ENCODE peak calls at places on chromosome 13, in five cellular contexts. One of them, this sample, is unnamed.

GRCh38 chr13:41492432-41493267 is 35.3 kb downstream of the RGCC start:
- DNase-seq in OCI-LY7: peak; percentile 78
- DNase-seq in GM23248: no peak
- DNase-seq in neural progenitor cell: no peak
- DNase-seq in hepatocyte: no peak
- DNase-seq in this sample: peak; percentile 30

GRCh38 chr13:113455384-113455783 is 2.1 kb upstream of the ADPRHL1 start:
- DNase-seq in OCI-LY7: no peak
- DNase-seq in GM23248: no peak
- DNase-seq in neural progenitor cell: no peak
- DNase-seq in hepatocyte: no peak
- DNase-seq in this sample: no peak

GRCh38 chr13:94345374-94346195 is 133.9 kb downstream of the DCT start:
- DNase-seq in OCI-LY7: peak; percentile 1
- DNase-seq in GM23248: peak; percentile 27
- DNase-seq in neural progenitor cell: no peak
- DNase-seq in hepatocyte: peak; percentile 26
- DNase-seq in this sample: no peak

GRCh38 chr13:75749407-75749806 is 113.3 kb downstream of the LMO7 start:
- DNase-seq in OCI-LY7: no peak
- DNase-seq in GM23248: peak; percentile 72
- DNase-seq in neural progenitor cell: peak; percentile 33
- DNase-seq in hepatocyte: no peak
- DNase-seq in this sample: no peak

GRCh38 chr13:52600666-52601065 is 41.6 kb upstream of the HNRNPA1L2 start:
- DNase-seq in OCI-LY7: no peak
- DNase-seq in GM23248: peak; percentile 46
- DNase-seq in neural progenitor cell: no peak
- DNase-seq in hepatocyte: no peak
- DNase-seq in this sample: no peak

GRCh38 chr13:65855276-65855675 is 1374.9 kb downstream of the PCDH9 start:
- DNase-seq in OCI-LY7: no peak
- DNase-seq in GM23248: no peak
- DNase-seq in neural progenitor cell: no peak
- DNase-seq in hepatocyte: no peak
- DNase-seq in this sample: no peak

GRCh38 chr13:114203536-114203935 is 24.5 kb downstream of the CFAP97D2 start:
- DNase-seq in OCI-LY7: no peak
- DNase-seq in GM23248: no peak
- DNase-seq in neural progenitor cell: no peak
- DNase-seq in hepatocyte: no peak
- DNase-seq in this sample: no peak

GRCh38 chr13:73325351-73326214 is 266.8 kb downstream of the KLF5 start:
- DNase-seq in OCI-LY7: no peak
- DNase-seq in GM23248: no peak
- DNase-seq in neural progenitor cell: no peak
- DNase-seq in hepatocyte: peak; percentile 70
- DNase-seq in this sample: no peak

GRCh38 chr13:25117312-25117711 is 21.4 kb downstream of the PABPC3 start:
- DNase-seq in OCI-LY7: no peak
- DNase-seq in GM23248: no peak
- DNase-seq in neural progenitor cell: no peak
- DNase-seq in hepatocyte: no peak
- DNase-seq in this sample: no peak

GRCh38 chr13:114202581-114202980 is 23.5 kb downstream of the CFAP97D2 start:
- DNase-seq in OCI-LY7: no peak
- DNase-seq in GM23248: no peak
- DNase-seq in neural progenitor cell: no peak
- DNase-seq in hepatocyte: no peak
- DNase-seq in this sample: no peak

GRCh38 chr13:98746968-98747367 is 5.5 kb downstream of the SLC15A1 start:
- DNase-seq in OCI-LY7: no peak
- DNase-seq in GM23248: peak; percentile 75
- DNase-seq in neural progenitor cell: no peak
- DNase-seq in hepatocyte: peak; percentile 70
- DNase-seq in this sample: no peak

GRCh38 chr13:75299913-75300862 is 181.8 kb downstream of the TBC1D4 start:
- DNase-seq in OCI-LY7: no peak
- DNase-seq in GM23248: peak; percentile 55
- DNase-seq in neural progenitor cell: no peak
- DNase-seq in hepatocyte: no peak
- DNase-seq in this sample: peak; percentile 19

GRCh38 chr13:42548731-42549554 is 25.0 kb upstream of the TNFSF11 start:
- DNase-seq in OCI-LY7: peak; percentile 6
- DNase-seq in GM23248: no peak
- DNase-seq in neural progenitor cell: no peak
- DNase-seq in hepatocyte: no peak
- DNase-seq in this sample: no peak

GRCh38 chr13:110280996-110281688 is 25.8 kb downstream of the COL4A1 start:
- DNase-seq in OCI-LY7: no peak
- DNase-seq in GM23248: no peak
- DNase-seq in neural progenitor cell: no peak
- DNase-seq in hepatocyte: no peak
- DNase-seq in this sample: no peak

GRCh38 chr13:36925603-36926002 is 5.6 kb upstream of the SMAD9 start:
- DNase-seq in OCI-LY7: peak; percentile 73
- DNase-seq in GM23248: no peak
- DNase-seq in neural progenitor cell: no peak
- DNase-seq in hepatocyte: no peak
- DNase-seq in this sample: no peak

GRCh38 chr13:45545686-45546409 is 69.7 kb downstream of the ERICH6B start:
- DNase-seq in OCI-LY7: no peak
- DNase-seq in GM23248: peak; percentile 4
- DNase-seq in neural progenitor cell: no peak
- DNase-seq in hepatocyte: no peak
- DNase-seq in this sample: no peak

GRCh38 chr13:94192576-94192975 is 286.9 kb downstream of the DCT start:
- DNase-seq in OCI-LY7: peak; percentile 9
- DNase-seq in GM23248: peak; percentile 53
- DNase-seq in neural progenitor cell: peak; percentile 67
- DNase-seq in hepatocyte: peak; percentile 21
- DNase-seq in this sample: peak; percentile 16

GRCh38 chr13:84130739-84131138 is 248.5 kb upstream of the SLITRK1 start:
- DNase-seq in OCI-LY7: no peak
- DNase-seq in GM23248: no peak
- DNase-seq in neural progenitor cell: no peak
- DNase-seq in hepatocyte: no peak
- DNase-seq in this sample: no peak
- TF ChIP-seq EZH2phosphoT487 in OCI-LY7: no peak
- TF ChIP-seq EZH2phosphoT487 in GM23248: no peak
- TF ChIP-seq EZH2phosphoT487 in neural progenitor cell: no peak
- TF ChIP-seq EZH2phosphoT487 in hepatocyte: no peak
- TF ChIP-seq EZH2phosphoT487 in this sample: no peak

GRCh38 chr13:51153527-51153926 is 42.5 kb upstream of the C13orf42 start:
- DNase-seq in OCI-LY7: no peak
- DNase-seq in GM23248: no peak
- DNase-seq in neural progenitor cell: no peak
- DNase-seq in hepatocyte: no peak
- DNase-seq in this sample: no peak
- H3K27ac ChIP-seq in OCI-LY7: no peak overlapping the region
- H3K27ac ChIP-seq in GM23248: no peak overlapping the region
- H3K27ac ChIP-seq in neural progenitor cell: no peak overlapping the region
- H3K27ac ChIP-seq in hepatocyte: no peak overlapping the region
- H3K27ac ChIP-seq in this sample: no peak overlapping the region

GRCh38 chr13:95641961-95642621 is 2.4 kb downstream of the DZIP1 start:
- DNase-seq in OCI-LY7: no peak
- DNase-seq in GM23248: peak; percentile 77
- DNase-seq in neural progenitor cell: peak; percentile 80
- DNase-seq in hepatocyte: peak; percentile 73
- DNase-seq in this sample: no peak
- TF ChIP-seq EZH2phosphoT487 in OCI-LY7: no peak
- TF ChIP-seq EZH2phosphoT487 in GM23248: no peak
- TF ChIP-seq EZH2phosphoT487 in neural progenitor cell: no peak
- TF ChIP-seq EZH2phosphoT487 in hepatocyte: no peak
- TF ChIP-seq EZH2phosphoT487 in this sample: no peak

DNA sequence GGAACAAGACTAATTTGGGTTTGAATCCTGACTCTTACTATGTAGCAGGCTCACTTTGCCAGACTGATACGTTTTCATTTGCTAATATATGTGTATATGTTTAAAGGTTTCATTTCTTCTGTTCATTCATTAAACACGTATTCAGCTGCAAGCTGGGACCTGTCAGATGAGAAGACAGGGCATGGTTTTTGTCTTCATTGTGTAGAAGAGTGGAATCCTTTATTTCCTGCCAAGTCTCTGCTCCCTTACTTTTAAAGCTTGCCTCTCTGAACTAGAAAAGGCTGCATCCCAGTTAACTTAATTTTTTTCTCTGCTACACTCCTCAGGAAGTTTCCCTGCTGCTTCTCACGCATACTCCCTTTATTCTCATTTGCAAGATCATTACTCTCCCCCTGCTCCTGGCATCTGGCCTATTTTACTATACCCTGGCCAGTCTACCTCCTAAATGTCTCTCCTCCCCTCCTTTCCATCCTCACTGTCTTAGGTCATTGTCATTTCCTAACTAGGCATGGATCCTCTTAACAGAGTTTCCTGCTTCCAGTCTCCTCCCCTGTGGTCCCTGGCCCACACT is 141.0 kb upstream of the TMTC4 start:
- DNase-seq in OCI-LY7: no peak
- DNase-seq in GM23248: no peak
- DNase-seq in neural progenitor cell: no peak
- DNase-seq in hepatocyte: no peak
- DNase-seq in this sample: no peak
- H3K27ac ChIP-seq in OCI-LY7: no peak overlapping the region
- H3K27ac ChIP-seq in GM23248: no peak overlapping the region
- H3K27ac ChIP-seq in neural progenitor cell: no peak overlapping the region
- H3K27ac ChIP-seq in hepatocyte: no peak overlapping the region
- H3K27ac ChIP-seq in this sample: no peak overlapping the region

GRCh38 chr13:20161275-20161950 is 561 bp upstream of the GJA3 start:
- DNase-seq in OCI-LY7: peak; percentile 19
- DNase-seq in GM23248: peak; percentile 64
- DNase-seq in neural progenitor cell: peak; percentile 53
- DNase-seq in hepatocyte: peak; percentile 32
- DNase-seq in this sample: no peak

GRCh38 chr13:20159646-20160345 is 1.1 kb downstream of the GJA3 start:
- DNase-seq in OCI-LY7: no peak
- DNase-seq in GM23248: peak; percentile 73
- DNase-seq in neural progenitor cell: peak; percentile 51
- DNase-seq in hepatocyte: no peak
- DNase-seq in this sample: no peak

GRCh38 chr13:20157387-20157786 is 3.5 kb downstream of the GJA3 start:
- DNase-seq in OCI-LY7: no peak
- DNase-seq in GM23248: peak; percentile 25
- DNase-seq in neural progenitor cell: no peak
- DNase-seq in hepatocyte: no peak
- DNase-seq in this sample: no peak

GRCh38 chr13:20161951-20162300 is 1.1 kb upstream of the GJA3 start:
- DNase-seq in OCI-LY7: no peak
- DNase-seq in GM23248: no peak
- DNase-seq in neural progenitor cell: peak; percentile 43
- DNase-seq in hepatocyte: no peak
- DNase-seq in this sample: no peak

DNA sequence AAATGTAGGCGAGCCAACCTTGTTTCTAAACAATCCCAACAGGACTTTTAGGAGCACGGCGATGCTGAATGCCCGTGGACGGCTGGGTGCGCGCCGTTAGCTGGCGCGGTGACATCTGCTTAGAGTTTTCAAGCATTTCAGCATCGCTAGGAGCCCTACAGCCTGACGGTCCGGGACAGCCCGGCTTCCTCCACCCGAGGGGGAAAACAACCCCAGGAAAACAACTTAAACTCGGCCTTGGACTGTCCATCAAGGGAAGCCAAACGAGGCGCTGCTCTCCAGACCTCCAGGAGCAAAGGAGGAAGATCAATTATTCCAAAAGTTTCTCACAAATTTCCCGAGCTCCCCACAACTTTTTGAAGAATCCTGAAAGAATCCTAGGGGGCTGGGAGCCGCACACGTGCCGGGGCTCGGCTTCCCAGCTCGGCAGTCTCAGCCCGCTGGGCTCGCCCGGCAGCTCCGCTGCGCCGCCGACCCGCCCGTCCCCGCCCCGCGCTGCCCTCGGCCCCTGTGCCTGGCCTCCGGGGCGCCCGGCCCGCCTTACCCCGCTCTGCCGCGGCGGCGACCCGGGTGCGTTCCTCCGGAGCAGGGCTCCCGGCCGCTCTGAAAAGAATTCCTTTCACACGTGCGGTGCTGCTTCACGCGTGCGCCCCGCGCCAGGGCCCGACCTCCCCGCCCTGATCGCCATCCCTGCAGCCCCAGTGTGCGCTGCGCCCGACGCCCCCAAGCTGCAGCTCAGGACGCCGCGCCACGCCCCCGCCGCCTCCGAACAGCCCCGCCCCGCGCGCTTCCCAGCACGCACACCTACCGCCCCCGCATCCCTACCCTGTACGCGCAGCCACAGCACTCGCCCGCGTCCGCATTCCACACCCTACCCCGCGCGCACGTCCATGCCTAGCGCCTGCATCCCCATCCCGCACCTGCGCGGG is at the start of gene GJA3:
- DNase-seq in OCI-LY7: no peak
- DNase-seq in GM23248: peak; percentile 79
- DNase-seq in neural progenitor cell: peak; percentile 84
- DNase-seq in hepatocyte: peak; percentile 70
- DNase-seq in this sample: no peak
- TF ChIP-seq EZH2phosphoT487 in OCI-LY7: no peak
- TF ChIP-seq EZH2phosphoT487 in GM23248: no peak
- TF ChIP-seq EZH2phosphoT487 in neural progenitor cell: no peak
- TF ChIP-seq EZH2phosphoT487 in hepatocyte: peak; percentile 43
- TF ChIP-seq EZH2phosphoT487 in this sample: no peak